ENCODE peak calls at places on chromosome 5, in nine cellular contexts. C, V, U, R, A, T, Q, M and E are unnamed samples.

GRCh38 chr5:134541736-134542376 is 16.4 kb downstream of the JADE2 start:
- DNase-seq in A (peak), R (peak), U (peak), T (no peak), V (no peak), Q (peak), M (no peak), C (no peak), E (no peak)

GRCh38 chr5:166083183-166083959 is 2208.1 kb upstream of the WWC1 start:
- DNase-seq in T (no peak), A (no peak), V (no peak), R (no peak), U (no peak), Q (no peak), C (no peak), M (no peak), E (no peak)

GRCh38 chr5:170306381-170306790 is 8.8 kb upstream of the LCP2 start:
- DNase-seq in A (peak), Q (no peak), V (no peak), M (peak), C (no peak), R (no peak), T (peak), U (no peak), E (no peak)

GRCh38 chr5:116669261-116670049 is 94.8 kb upstream of the SEMA6A start:
- DNase-seq in U (no peak), V (no peak), C (no peak), M (no peak), T (no peak), R (no peak), A (no peak), Q (no peak), E (no peak)

GRCh38 chr5:170860415-170860814 is 1.4 kb upstream of the RANBP17 start:
- DNase-seq in R (no peak), M (no peak), U (no peak), Q (no peak), T (no peak), A (no peak), V (no peak), C (no peak), E (no peak)

GRCh38 chr5:125564336-125564975 is 818.0 kb upstream of the ZNF608 start:
- DNase-seq in U (no peak), T (no peak), M (no peak), V (no peak), C (no peak), A (no peak), Q (no peak), R (no peak), E (no peak)

GRCh38 chr5:15571081-15571480 is 71.1 kb downstream of the FBXL7 start:
- DNase-seq in Q (peak), M (no peak), R (no peak), T (no peak), A (no peak), U (no peak), C (no peak), V (no peak), E (no peak)

GRCh38 chr5:63553069-63553468 is 409.2 kb downstream of the HTR1A start:
- DNase-seq in U (no peak), C (no peak), M (no peak), R (no peak), T (no peak), A (no peak), Q (no peak), V (no peak), E (no peak)

GRCh38 chr5:15304914-15305834 is 194.8 kb upstream of the FBXL7 start:
- DNase-seq in Q (no peak), C (no peak), U (no peak), T (no peak), V (no peak), R (no peak), A (no peak), M (no peak), E (no peak)

GRCh38 chr5:170603578-170604565 is 100.1 kb downstream of the KCNIP1 start:
- DNase-seq in Q (peak), V (peak), C (no peak), M (no peak), A (peak), U (peak), T (peak), R (peak), E (no peak)

GRCh38 chr5:1016036-1016435 is 7.4 kb downstream of the NKD2 start:
- DNase-seq in T (no peak), U (peak), V (no peak), R (no peak), C (no peak), M (no peak), Q (no peak), A (no peak), E (no peak)

GRCh38 chr5:178162481-178162880 is 8.8 kb upstream of the NHP2 start:
- DNase-seq in R (no peak), C (no peak), M (no peak), V (no peak), A (no peak), T (no peak), Q (no peak), U (no peak), E (no peak)

GRCh38 chr5:146726891-146727290 is 151.7 kb downstream of the PPP2R2B start:
- DNase-seq in Q (no peak), A (no peak), U (no peak), V (no peak), C (no peak), T (no peak), M (no peak), R (no peak), E (no peak)

GRCh38 chr5:97425511-97425910 is 242.5 kb upstream of the RIOK2 start:
- DNase-seq in M (no peak), R (no peak), A (no peak), T (no peak), V (no peak), C (no peak), U (no peak), Q (peak), E (no peak)

GRCh38 chr5:151155777-151156731 is 1.5 kb downstream of the ANXA6 start:
- DNase-seq in T (no peak), A (peak), M (no peak), R (peak), C (no peak), V (no peak), U (peak), Q (peak), E (no peak)
- TF ChIP-seq POLR2A in T (no peak), A (no peak), M (no peak), R (no peak), C (peak), V (no peak), U (no peak), Q (no peak), E (no peak)

GRCh38 chr5:37665889-37666288 is 174.0 kb downstream of the GDNF start:
- DNase-seq in V (peak), U (peak), R (peak), A (peak), T (no peak), C (no peak), Q (peak), M (peak), E (no peak)
- H3K4me3 ChIP-seq in V (no peak), U (no peak), R (no peak), A (no peak), T (no peak), C (no peak), Q (no peak), M (peak), E (no peak)

GRCh38 chr5:11415751-11416150 is 488.5 kb downstream of the CTNND2 start:
- DNase-seq in V (no peak), C (no peak), R (no peak), A (no peak), T (no peak), U (no peak), M (no peak), Q (no peak), E (no peak)
- TF ChIP-seq POLR2A in V (no peak), C (no peak), R (no peak), A (no peak), T (no peak), U (no peak), M (no peak), Q (no peak), E (no peak)

GRCh38 chr5:73763300-73764032 is 137.5 kb downstream of the ARHGEF28 start:
- DNase-seq in V (no peak), M (no peak), T (peak), C (no peak), Q (no peak), R (no peak), A (no peak), U (no peak), E (no peak)
- H3K4me3 ChIP-seq in V (no peak), M (no peak), T (no peak), C (no peak), Q (no peak), R (no peak), A (no peak), U (no peak), E (no peak)

GRCh38 chr5:81517462-81517861 is 123.5 kb upstream of the ACOT12 start:
- DNase-seq in A (no peak), C (no peak), U (no peak), T (no peak), V (no peak), Q (no peak), M (no peak), R (no peak), E (no peak)

GRCh38 chr5:81513982-81514381 is 120.0 kb upstream of the ACOT12 start:
- DNase-seq in C (no peak), T (peak), M (no peak), U (no peak), V (no peak), Q (peak), A (no peak), R (no peak), E (no peak)

GRCh38 chr5:81519217-81519905 is 125.4 kb upstream of the ACOT12 start:
- DNase-seq in U (no peak), R (no peak), A (no peak), Q (no peak), C (no peak), M (no peak), V (no peak), T (no peak), E (no peak)

GRCh38 chr5:81513468-81513867 is 119.5 kb upstream of the ACOT12 start:
- DNase-seq in C (no peak), A (no peak), M (no peak), T (no peak), U (no peak), Q (no peak), V (no peak), R (no peak), E (no peak)
- TF ChIP-seq POLR2A in C (no peak), A (no peak), M (no peak), T (no peak), U (no peak), Q (no peak), V (no peak), R (no peak), E (no peak)